ENCODE peak calls at places on chromosomes 11 and 22, in five cellular contexts. N, J, B, K and U are unnamed samples.
A peak's percentile ranks its signal among the peaks of the same experiment; 100 is the strongest.

GRCh38 chr11:44418438-44418795 is 108.5 kb upstream of the ALX4 start:
- DNase-seq in N (no peak), J (no peak), B (no peak), K (no peak), U (no peak)

GRCh38 chr11:18188796-18189195 is 16.2 kb downstream of the MRGPRX4 start:
- DNase-seq in N (no peak), J (no peak), B (no peak), K (no peak), U (no peak)

GRCh38 chr11:64759131-64759721 is 548 bp downstream of the PYGM start:
- DNase-seq in N (no peak), J (no peak), B (no peak), K (no peak), U (no peak)

GRCh38 chr11:119236490-119236889 is 30.4 kb downstream of the CBL start:
- DNase-seq in N (no peak), J (no peak), B (no peak), K (peak; percentile 36), U (peak; percentile 34)

GRCh38 chr22:20060700-20061480 is 19.2 kb upstream of the DGCR8 start:
- DNase-seq in N (no peak), J (peak; percentile 61), B (no peak), K (no peak), U (no peak)

GRCh38 chr22:30245985-30246901 is at the start of gene LIF:
- DNase-seq in N (peak; percentile 31), J (no peak), B (no peak), K (peak; percentile 59), U (peak; percentile 90)

GRCh38 chr11:34266090-34266912 is 91.5 kb downstream of the ABTB2 start:
- DNase-seq in N (no peak), J (no peak), B (peak; percentile 46), K (peak; percentile 80), U (no peak)

GRCh38 chr22:19598054-19598855 is 74.0 kb upstream of the CLDN5 start:
- DNase-seq in N (no peak), J (no peak), B (no peak), K (no peak), U (no peak)

GRCh38 chr11:117908959-117909610 is 20.1 kb downstream of the TMPRSS13 start:
- DNase-seq in N (no peak), J (no peak), B (no peak), K (no peak), U (peak; percentile 16)

GRCh38 chr22:44394246-44395115 is 81.7 kb upstream of the SHISAL1 start:
- DNase-seq in N (no peak), J (no peak), B (peak; percentile 45), K (no peak), U (no peak)

GRCh38 chr22:32475428-32476010 is 908 bp downstream of the FBXO7 start:
- DNase-seq in N (no peak), J (no peak), B (no peak), K (peak; percentile 21), U (peak; percentile 70)

GRCh38 chr11:118144301-118144701 is 8.3 kb downstream of the SCN4B start:
- DNase-seq in N (no peak), J (no peak), B (no peak), K (no peak), U (no peak)

GRCh38 chr22:49561976-49562375 is 265.7 kb downstream of the BRD1 start:
- DNase-seq in N (no peak), J (no peak), B (no peak), K (no peak), U (no peak)

GRCh38 chr11:62552465-62552782 is 5.8 kb upstream of the AHNAK start:
- DNase-seq in N (no peak), J (no peak), B (no peak), K (peak; percentile 71), U (peak; percentile 65)

GRCh38 chr22:26737262-26737661 is 79.9 kb downstream of the MIAT start:
- DNase-seq in N (no peak), J (no peak), B (no peak), K (no peak), U (no peak)

GRCh38 chr22:32043391-32043790 is 330 bp downstream of the SLC5A1 start:
- DNase-seq in N (no peak), J (no peak), B (peak; percentile 42), K (no peak), U (no peak)

GRCh38 chr11:61587541-61587941 is 6.7 kb upstream of the SYT7 start:
- DNase-seq in N (peak; percentile 27), J (peak; percentile 83), B (no peak), K (no peak), U (no peak)

GRCh38 chr22:43171607-43172006 is 15.3 kb downstream of the TTLL12 start:
- DNase-seq in N (no peak), J (peak; percentile 34), B (no peak), K (no peak), U (no peak)

GRCh38 chr11:129728571-129728970 is 87.1 kb upstream of the TMEM45B start:
- DNase-seq in N (no peak), J (no peak), B (peak; percentile 99), K (no peak), U (no peak)